ENCODE peak calls at places on chromosome X, in seven cellular contexts. D is GM03348; P is stimulated activated CD4-positive, alpha-beta T cell treated with anti-CD3 and anti-CD28 coated beads, Interleukin-4, amount 100 ng/mL, for 48 hours; V is activated T-cell treated with anti-CD3 and anti-CD28 coated beads for 4 hours; R is NT2/D1; F is activated effector memory CD4-positive, alpha-beta T cell treated with Interleukin-2 at 50 U/mL for 16 hours; K is left ventricle myocardium inferior. M is an unnamed sample.
A peak's percentile ranks its signal among the peaks of the same experiment; 100 is the strongest.

GRCh38 chrX:48021026-48021900 is 14.5 kb downstream of the SPACA5 start:
- DNase-seq in V (peak; percentile 62), K (peak; percentile 80), F (peak; percentile 65), D (peak; percentile 71), P (peak; percentile 68), R (peak; percentile 68), M (peak; percentile 49)

GRCh38 chrX:119647552-119648420 is 41.6 kb upstream of the NKRF start:
- DNase-seq in K (no peak), R (no peak), V (peak; percentile 5), P (peak; percentile 26), D (no peak), F (no peak), M (peak; percentile 54)

GRCh38 chrX:1451676-1452496 is 823 bp downstream of the ASMTL start:
- DNase-seq in F (no peak), P (no peak), R (no peak), D (no peak), K (no peak), V (no peak), M (no peak)

GRCh38 chrX:41921492-41922124 is 1.7 kb downstream of the CASK start:
- DNase-seq in V (no peak), R (no peak), D (peak; percentile 17), F (no peak), K (no peak), P (no peak), M (no peak)

GRCh38 chrX:7330551-7330950 is 182.6 kb upstream of the PUDP start:
- DNase-seq in F (no peak), R (no peak), P (no peak), V (no peak), D (no peak), K (no peak), M (no peak)

GRCh38 chrX:10030570-10030969 is 63.4 kb downstream of the CLDN34 start:
- DNase-seq in V (no peak), R (no peak), F (no peak), D (no peak), P (no peak), K (no peak), M (no peak)

GRCh38 chrX:11137543-11138139 is 26.5 kb downstream of the HCCS start:
- DNase-seq in K (no peak), P (no peak), F (no peak), D (peak; percentile 23), V (no peak), R (no peak), M (no peak)

GRCh38 chrX:139204903-139205667 is 325.5 kb upstream of the F9 start:
- DNase-seq in K (peak; percentile 18), P (no peak), D (peak; percentile 67), V (no peak), F (no peak), R (peak; percentile 35), M (no peak)

GRCh38 chrX:145821291-145821897 is 3.8 kb downstream of the SLITRK2 start:
- DNase-seq in F (no peak), D (no peak), V (no peak), K (no peak), P (no peak), R (no peak), M (no peak)

GRCh38 chrX:67619253-67619652 is 75.4 kb downstream of the AR start:
- DNase-seq in V (no peak), P (no peak), D (peak; percentile 1), K (no peak), R (no peak), F (no peak), M (no peak)

GRCh38 chrX:71671938-71672337 is 4.6 kb downstream of the LOC101059915 start:
- DNase-seq in D (no peak), R (no peak), K (no peak), V (no peak), P (no peak), F (no peak), M (no peak)

GRCh38 chrX:18424482-18425198 is 768 bp upstream of the CDKL5 start:
- DNase-seq in F (peak; percentile 2), K (no peak), P (no peak), D (peak; percentile 12), V (no peak), R (no peak), M (no peak)

GRCh38 chrX:150690126-150690525 is 3.1 kb upstream of the MTMR1 start:
- DNase-seq in K (no peak), R (no peak), V (no peak), D (peak; percentile 60), F (no peak), P (no peak), M (no peak)

GRCh38 chrX:26851981-26852380 is 611.2 kb downstream of the PPP4R3C start:
- DNase-seq in F (no peak), V (no peak), P (no peak), R (peak; percentile 15), K (no peak), D (no peak), M (no peak)

GRCh38 chrX:86747091-86747490 is 598.8 kb downstream of the DACH2 start:
- DNase-seq in R (no peak), D (no peak), V (no peak), P (no peak), K (no peak), F (no peak), M (no peak)

GRCh38 chrX:122817321-122817720 is 366.8 kb upstream of the GRIA3 start:
- DNase-seq in D (no peak), K (no peak), V (no peak), F (no peak), R (no peak), P (no peak), M (no peak)

GRCh38 chrX:72349190-72349589 is 43.5 kb upstream of the CITED1 start:
- DNase-seq in K (no peak), P (no peak), F (no peak), V (no peak), R (no peak), D (no peak), M (no peak)

GRCh38 chrX:53284684-53285447 is 3.5 kb upstream of the IQSEC2 start:
- DNase-seq in F (peak; percentile 19), V (peak; percentile 25), R (peak; percentile 43), K (peak; percentile 56), P (no peak), D (peak; percentile 73), M (peak; percentile 15)

GRCh38 chrX:101206471-101206870 is 13.1 kb upstream of the DRP2 start:
- DNase-seq in V (no peak), D (peak; percentile 57), R (no peak), P (no peak), K (no peak), F (no peak), M (no peak)

GRCh38 chrX:100447563-100448397 is 37.7 kb upstream of the PCDH19 start:
- DNase-seq in D (peak; percentile 48), R (peak; percentile 36), K (peak; percentile 16), F (no peak), P (peak; percentile 2), V (no peak), M (peak; percentile 3)

GRCh38 chrX:129700536-129700935 is 38.2 kb upstream of the XPNPEP2 start:
- DNase-seq in P (no peak), R (no peak), D (no peak), F (no peak), K (no peak), V (no peak), M (no peak)

GRCh38 chrX:112834016-112834855 is 6.4 kb downstream of the AMOT start:
- DNase-seq in R (no peak), V (no peak), P (no peak), F (no peak), D (peak; percentile 54), K (no peak), M (no peak)

GRCh38 chrX:34884693-34885277 is 57.8 kb upstream of the FAM47B start:
- DNase-seq in V (no peak), R (no peak), D (peak; percentile 56), F (no peak), K (no peak), P (no peak), M (no peak)

GRCh38 chrX:65528705-65529340 is 5.8 kb downstream of the LAS1L start:
- DNase-seq in R (peak; percentile 30), K (no peak), V (peak; percentile 34), F (peak; percentile 19), P (peak; percentile 35), D (peak; percentile 62), M (peak; percentile 31)

M was measured in T-helper 17 cell.